ENCODE peak calls at places on chromosomes 2 and 18, in six cellular contexts. P is hepatocyte; E is A549; D is activated CD8-positive, alpha-beta memory T cell treated with anti-CD3 and anti-CD28 coated beads for 4 hours; L is tibial artery; B is cerebellum. O is an unnamed sample.

GRCh38 chr2:42086500-42086953 is 38.7 kb downstream of the PKDCC start:
- DNase-seq in P (peak; percentile 70), E (peak; percentile 80), D (no peak), L (no peak), B (peak; percentile 62), O (peak; percentile 83)

GRCh38 chr2:232038251-232038897 is 76.9 kb downstream of the DIS3L2 start:
- DNase-seq in P (no peak), E (no peak), D (no peak), L (no peak), B (no peak), O (no peak)

GRCh38 chr18:76889086-76889699 is 66.8 kb downstream of the ZNF236 start:
- DNase-seq in P (no peak), E (no peak), D (no peak), L (no peak), B (no peak), O (no peak)

GRCh38 chr2:863732-864450 is 86.8 kb upstream of the SNTG2 start:
- DNase-seq in P (no peak), E (no peak), D (no peak), L (no peak), B (no peak), O (no peak)

GRCh38 chr2:112920923-112921532 is 10.1 kb downstream of the IL37 start:
- DNase-seq in P (no peak), E (peak; percentile 32), D (no peak), L (no peak), B (no peak), O (no peak)

GRCh38 chr2:10224734-10225133 is 78.0 kb upstream of the HPCAL1 start:
- DNase-seq in P (no peak), E (no peak), D (no peak), L (no peak), B (no peak), O (no peak)

GRCh38 chr2:188576657-188577056 is 285.0 kb downstream of the GULP1 start:
- DNase-seq in P (no peak), E (no peak), D (no peak), L (no peak), B (no peak), O (peak; percentile 25)

GRCh38 chr2:101400516-101401315 is 13.4 kb upstream of the CREG2 start:
- DNase-seq in P (no peak), E (no peak), D (no peak), L (no peak), B (no peak), O (no peak)

GRCh38 chr2:135299656-135300244 is 231.3 kb downstream of the ZRANB3 start:
- DNase-seq in P (no peak), E (no peak), D (no peak), L (no peak), B (no peak), O (peak; percentile 29)

GRCh38 chr2:3302751-3303582 is 74.7 kb downstream of the EIPR1 start:
- DNase-seq in P (no peak), E (no peak), D (no peak), L (no peak), B (no peak), O (no peak)

GRCh38 chr18:13558132-13558531 is 168.2 kb downstream of the FAM210A start:
- DNase-seq in P (peak; percentile 55), E (peak; percentile 36), D (no peak), L (no peak), B (no peak), O (peak; percentile 74)

GRCh38 chr18:58581265-58581664 is 47.6 kb downstream of the ALPK2 start:
- DNase-seq in P (no peak), E (peak; percentile 73), D (no peak), L (no peak), B (no peak), O (peak; percentile 69)

GRCh38 chr2:14634223-14634884 is 1.8 kb downstream of the LRATD1 start:
- DNase-seq in P (peak; percentile 91), E (peak; percentile 79), D (no peak), L (peak; percentile 85), B (peak; percentile 29), O (peak; percentile 90)

GRCh38 chr2:31236433-31237205 is 2.7 kb downstream of the EHD3 start:
- DNase-seq in P (no peak), E (no peak), D (no peak), L (no peak), B (no peak), O (no peak)

GRCh38 chr2:197054437-197054836 is 127.9 kb upstream of the PGAP1 start:
- DNase-seq in P (no peak), E (no peak), D (no peak), L (no peak), B (no peak), O (no peak)

GRCh38 chr2:144708641-144709040 is 188.7 kb upstream of the ZEB2 start:
- DNase-seq in P (no peak), E (no peak), D (no peak), L (no peak), B (peak; percentile 0), O (no peak)

GRCh38 chr2:5673861-5674240 is 18.3 kb upstream of the SOX11 start:
- DNase-seq in P (peak; percentile 41), E (no peak), D (no peak), L (no peak), B (no peak), O (no peak)

GRCh38 chr2:167551411-167551810 is 663.1 kb downstream of the XIRP2 start:
- DNase-seq in P (no peak), E (no peak), D (no peak), L (no peak), B (no peak), O (no peak)

GRCh38 chr18:37407571-37407970 is 158.0 kb downstream of the CELF4 start:
- DNase-seq in P (no peak), E (no peak), D (no peak), L (no peak), B (peak; percentile 58), O (no peak)

GRCh38 chr2:64857581-64858471 is 131.4 kb upstream of the SLC1A4 start:
- DNase-seq in P (peak; percentile 25), E (no peak), D (no peak), L (peak; percentile 89), B (no peak), O (peak; percentile 65)

O was measured in GM03348.